ENCODE peak calls at places on chromosomes 13 and 19, in ten cellular contexts. A is HCEC 1CT; H is AG08396; W is SK-N-DZ; D is stimulated activated CD4-positive, alpha-beta T cell treated with anti-CD3 and anti-CD28 coated beads, Interleukin-4, amount 100 ng/mL, for 48 hours; J is effector memory CD4-positive, alpha-beta T cell; K is activated T-helper 2 cell treated with anti-CD3 and anti-CD28 coated beads, Interferon-gamma antibody, Interleukin-2, Interleukin-4, amounts not matched to agents 10 μg/mL and 5 μg/mL and 100 μg/mL, durations not matched to agents 14 hours and 24 hours and 36 hours; S is brain microvascular endothelial cell; B is colonic mucosa; Q is activated naive CD8-positive, alpha-beta T cell treated with anti-CD3 and anti-CD28 coated beads, Interleukin-2, amount 50 U/mL, for 24 hours. R is an unnamed sample.

GRCh38 chr13:41206467-41206866 is 12.1 kb upstream of the KBTBD7 start:
- DNase-seq in A (no peak), H (no peak), W (no peak), D (no peak), J (no peak), K (no peak), S (no peak), B (no peak), Q (no peak), R (no peak)

GRCh38 chr19:36054733-36055686 is at the start of gene WDR62:
- DNase-seq in A (peak; percentile 93), H (peak; percentile 97), W (peak; percentile 93), D (peak; percentile 94), J (peak; percentile 88), K (peak; percentile 92), S (peak; percentile 89), B (peak; percentile 94), Q (peak; percentile 95), R (peak; percentile 95)

GRCh38 chr13:20174656-20175405 is 14.0 kb upstream of the GJA3 start:
- DNase-seq in A (peak; percentile 96), H (peak; percentile 93), W (no peak), D (peak; percentile 70), J (no peak), K (no peak), S (peak; percentile 91), B (peak; percentile 70), Q (peak; percentile 70), R (peak; percentile 74)

GRCh38 chr13:93320942-93321341 is 94.3 kb downstream of the GPC6 start:
- DNase-seq in A (peak; percentile 72), H (no peak), W (no peak), D (no peak), J (no peak), K (no peak), S (no peak), B (no peak), Q (no peak), R (no peak)

GRCh38 chr13:23044906-23045305 is 135.9 kb upstream of the SGCG start:
- DNase-seq in A (no peak), H (no peak), W (no peak), D (no peak), J (no peak), K (no peak), S (no peak), B (no peak), Q (no peak), R (no peak)

GRCh38 chr13:63110431-63110830 is 1694.8 kb upstream of the PCDH20 start:
- DNase-seq in A (no peak), H (no peak), W (no peak), D (no peak), J (no peak), K (no peak), S (no peak), B (no peak), Q (no peak), R (no peak)

GRCh38 chr19:15113245-15114152 is 6.3 kb downstream of the SYDE1 start:
- DNase-seq in A (no peak), H (no peak), W (no peak), D (no peak), J (no peak), K (no peak), S (no peak), B (no peak), Q (no peak), R (no peak)

GRCh38 chr19:5775668-5776309 is 8.8 kb downstream of the PRR22 start:
- DNase-seq in A (peak; percentile 50), H (no peak), W (no peak), D (no peak), J (no peak), K (no peak), S (peak; percentile 43), B (no peak), Q (no peak), R (no peak)

GRCh38 chr13:61024046-61024445 is 391.6 kb downstream of the PCDH20 start:
- DNase-seq in A (no peak), H (no peak), W (no peak), D (no peak), J (no peak), K (no peak), S (no peak), B (no peak), Q (no peak), R (no peak)

GRCh38 chr13:30796132-30796832 is 60.9 kb downstream of the ALOX5AP start:
- DNase-seq in A (peak; percentile 62), H (peak; percentile 47), W (no peak), D (no peak), J (no peak), K (no peak), S (peak; percentile 43), B (no peak), Q (no peak), R (no peak)

GRCh38 chr19:16369664-16370576 is 45.3 kb downstream of the KLF2 start:
- DNase-seq in A (no peak), H (no peak), W (no peak), D (no peak), J (peak; percentile 79), K (no peak), S (no peak), B (no peak), Q (peak; percentile 43), R (peak; percentile 60)

GRCh38 chr19:8423821-8424223 is 10.7 kb downstream of the MARCHF2 start:
- DNase-seq in A (peak; percentile 99), H (peak; percentile 93), W (peak; percentile 25), D (no peak), J (no peak), K (no peak), S (peak; percentile 97), B (peak; percentile 86), Q (no peak), R (peak; percentile 87)

GRCh38 chr19:50933640-50934039 is 19.2 kb downstream of the KLK5 start:
- DNase-seq in A (peak; percentile 5), H (no peak), W (no peak), D (no peak), J (no peak), K (no peak), S (peak; percentile 7), B (no peak), Q (no peak), R (no peak)

GRCh38 chr19:39156230-39156890 is 30.8 kb downstream of the PAK4 start:
- DNase-seq in A (no peak), H (peak; percentile 61), W (no peak), D (no peak), J (no peak), K (no peak), S (peak; percentile 8), B (peak; percentile 50), Q (no peak), R (no peak)

GRCh38 chr13:110442946-110443632 is 118.4 kb downstream of the RAB20 start:
- DNase-seq in A (peak; percentile 74), H (peak; percentile 45), W (no peak), D (no peak), J (no peak), K (no peak), S (peak; percentile 50), B (no peak), Q (no peak), R (no peak)

R was measured in mucosa of descending colon.